ENCODE peak calls at places on chromosomes 3 and 15, in four cellular contexts. One of them, this sample, is unnamed.
A peak's percentile ranks its signal among the peaks of the same experiment; 100 is the strongest.

GRCh38 chr3:8560608-8561007 is 59.0 kb downstream of the LMCD1 start:
- DNase-seq in HCT116: no peak
- DNase-seq in uterus: no peak
- DNase-seq in body of pancreas: no peak
- DNase-seq in this sample: no peak

GRCh38 chr3:65597952-65598413 is 440.7 kb downstream of the MAGI1 start:
- DNase-seq in HCT116: no peak
- DNase-seq in uterus: no peak
- DNase-seq in body of pancreas: no peak
- DNase-seq in this sample: no peak

GRCh38 chr15:95669146-95669922 is 661.2 kb upstream of the NR2F2 start:
- DNase-seq in HCT116: no peak
- DNase-seq in uterus: peak; percentile 20
- DNase-seq in body of pancreas: no peak
- DNase-seq in this sample: no peak

GRCh38 chr3:119559441-119559963 is at the start of gene CD80:
- DNase-seq in HCT116: peak; percentile 65
- DNase-seq in uterus: no peak
- DNase-seq in body of pancreas: peak; percentile 68
- DNase-seq in this sample: no peak

GRCh38 chr3:40597441-40597840 is 72.7 kb downstream of the ZNF621 start:
- DNase-seq in HCT116: no peak
- DNase-seq in uterus: no peak
- DNase-seq in body of pancreas: no peak
- DNase-seq in this sample: no peak

GRCh38 chr3:195806211-195806915 is 5.4 kb downstream of the MUC4 start:
- DNase-seq in HCT116: no peak
- DNase-seq in uterus: no peak
- DNase-seq in body of pancreas: no peak
- DNase-seq in this sample: no peak

GRCh38 chr3:192408721-192409151 is 318.6 kb downstream of the FGF12 start:
- DNase-seq in HCT116: no peak
- DNase-seq in uterus: no peak
- DNase-seq in body of pancreas: no peak
- DNase-seq in this sample: no peak

GRCh38 chr3:117252208-117252607 is 542.6 kb downstream of the TUSC7 start:
- DNase-seq in HCT116: no peak
- DNase-seq in uterus: no peak
- DNase-seq in body of pancreas: no peak
- DNase-seq in this sample: no peak

GRCh38 chr3:112967828-112968227 is 7.1 kb downstream of the CD200R1 start:
- DNase-seq in HCT116: no peak
- DNase-seq in uterus: no peak
- DNase-seq in body of pancreas: no peak
- DNase-seq in this sample: no peak

GRCh38 chr3:196255776-196256175 is 31.8 kb downstream of the PCYT1A start:
- DNase-seq in HCT116: no peak
- DNase-seq in uterus: no peak
- DNase-seq in body of pancreas: no peak
- DNase-seq in this sample: no peak

GRCh38 chr15:87816811-87817210 is 439.7 kb downstream of the NTRK3 start:
- DNase-seq in HCT116: no peak
- DNase-seq in uterus: no peak
- DNase-seq in body of pancreas: no peak
- DNase-seq in this sample: no peak

GRCh38 chr3:128215800-128216495 is 62.7 kb downstream of the EEFSEC start:
- DNase-seq in HCT116: no peak
- DNase-seq in uterus: no peak
- DNase-seq in body of pancreas: no peak
- DNase-seq in this sample: no peak

GRCh38 chr15:45314960-45315359 is 62.9 kb downstream of the SLC28A2 start:
- DNase-seq in HCT116: no peak
- DNase-seq in uterus: no peak
- DNase-seq in body of pancreas: peak; percentile 72
- DNase-seq in this sample: no peak

GRCh38 chr3:79653242-79653830 is 114.5 kb downstream of the ROBO1 start:
- DNase-seq in HCT116: no peak
- DNase-seq in uterus: no peak
- DNase-seq in body of pancreas: no peak
- DNase-seq in this sample: no peak

GRCh38 chr15:82570721-82571519 is 30.7 kb upstream of the RPS17 start:
- DNase-seq in HCT116: no peak
- DNase-seq in uterus: peak; percentile 17
- DNase-seq in body of pancreas: no peak
- DNase-seq in this sample: no peak

GRCh38 chr15:72086920-72087648 is 30.9 kb downstream of the MYO9A start:
- DNase-seq in HCT116: no peak
- DNase-seq in uterus: no peak
- DNase-seq in body of pancreas: no peak
- DNase-seq in this sample: no peak

GRCh38 chr3:67901681-67902080 is 247.3 kb upstream of the SUCLG2 start:
- DNase-seq in HCT116: no peak
- DNase-seq in uterus: no peak
- DNase-seq in body of pancreas: no peak
- DNase-seq in this sample: no peak

GRCh38 chr15:87863152-87863551 is 393.4 kb downstream of the NTRK3 start:
- DNase-seq in HCT116: no peak
- DNase-seq in uterus: no peak
- DNase-seq in body of pancreas: no peak
- DNase-seq in this sample: no peak

GRCh38 chr3:33364531-33365128 is 75.6 kb downstream of the UBP1 start:
- DNase-seq in HCT116: no peak
- DNase-seq in uterus: no peak
- DNase-seq in body of pancreas: no peak
- DNase-seq in this sample: no peak

GRCh38 chr15:92879949-92880725 is 20.0 kb upstream of the CHD2 start:
- DNase-seq in HCT116: no peak
- DNase-seq in uterus: no peak
- DNase-seq in body of pancreas: no peak
- DNase-seq in this sample: no peak

GRCh38 chr3:59480486-59480995 is 430.7 kb upstream of the CFAP20DC start:
- DNase-seq in HCT116: no peak
- DNase-seq in uterus: no peak
- DNase-seq in body of pancreas: peak; percentile 16
- DNase-seq in this sample: no peak

GRCh38 chr3:45946875-45947274 is 3.6 kb downstream of the CXCR6 start:
- DNase-seq in HCT116: no peak
- DNase-seq in uterus: no peak
- DNase-seq in body of pancreas: no peak
- DNase-seq in this sample: no peak

GRCh38 chr3:182357928-182358327 is 435.4 kb upstream of the ATP11B start:
- DNase-seq in HCT116: no peak
- DNase-seq in uterus: no peak
- DNase-seq in body of pancreas: no peak
- DNase-seq in this sample: no peak

GRCh38 chr15:54605556-54605955 is 591.2 kb downstream of the RSL24D1 start:
- DNase-seq in HCT116: no peak
- DNase-seq in uterus: no peak
- DNase-seq in body of pancreas: no peak
- DNase-seq in this sample: no peak

GRCh38 chr15:63246691-63247464 is 30.5 kb upstream of the APH1B start:
- DNase-seq in HCT116: no peak
- DNase-seq in uterus: peak; percentile 46
- DNase-seq in body of pancreas: no peak
- DNase-seq in this sample: peak; percentile 5

GRCh38 chr15:45586990-45587860 is at the start of gene BLOC1S6:
- DNase-seq in HCT116: peak; percentile 86
- DNase-seq in uterus: peak; percentile 87
- DNase-seq in body of pancreas: peak; percentile 89
- DNase-seq in this sample: peak; percentile 81

GRCh38 chr3:38224357-38224756 is 41.3 kb upstream of the SLC22A13 start:
- DNase-seq in HCT116: no peak
- DNase-seq in uterus: no peak
- DNase-seq in body of pancreas: no peak
- DNase-seq in this sample: no peak

GRCh38 chr3:162770556-162770955 is 1273.9 kb downstream of the OTOL1 start:
- DNase-seq in HCT116: no peak
- DNase-seq in uterus: no peak
- DNase-seq in body of pancreas: no peak
- DNase-seq in this sample: no peak

GRCh38 chr3:162760789-162761188 is 1264.2 kb downstream of the OTOL1 start:
- DNase-seq in HCT116: no peak
- DNase-seq in uterus: no peak
- DNase-seq in body of pancreas: no peak
- DNase-seq in this sample: no peak

GRCh38 chr3:162769559-162769958 is 1273.0 kb downstream of the OTOL1 start:
- DNase-seq in HCT116: no peak
- DNase-seq in uterus: no peak
- DNase-seq in body of pancreas: no peak
- DNase-seq in this sample: no peak

GRCh38 chr3:162764672-162765071 is 1268.1 kb downstream of the OTOL1 start:
- DNase-seq in HCT116: no peak
- DNase-seq in uterus: no peak
- DNase-seq in body of pancreas: no peak
- DNase-seq in this sample: no peak

DNA sequence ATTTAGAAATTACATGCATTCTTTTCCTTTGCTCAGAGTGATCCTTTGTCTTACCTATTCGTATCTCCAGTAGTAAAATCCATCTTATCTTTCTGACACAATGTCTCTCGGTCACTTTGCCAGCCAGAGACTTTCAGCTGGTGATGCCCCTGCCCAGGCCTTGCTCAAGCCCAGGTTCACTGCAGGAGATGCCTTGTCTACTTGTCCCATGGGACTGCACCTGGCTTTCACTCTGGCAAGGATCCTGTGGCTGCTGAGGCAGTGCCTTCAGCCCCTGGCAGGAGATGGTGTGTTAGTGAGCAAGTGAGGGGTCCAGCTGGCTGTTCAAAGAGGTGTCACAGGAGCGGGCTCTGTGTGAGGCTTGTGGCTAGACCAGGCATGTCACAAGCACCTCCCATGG is 1268.9 kb downstream of the OTOL1 start:
- DNase-seq in HCT116: no peak
- DNase-seq in uterus: no peak
- DNase-seq in body of pancreas: no peak
- DNase-seq in this sample: no peak
- TF ChIP-seq POLR2A in HCT116: no peak
- TF ChIP-seq POLR2A in uterus: no peak
- TF ChIP-seq POLR2A in body of pancreas: no peak
- TF ChIP-seq POLR2A in this sample: no peak

DNA sequence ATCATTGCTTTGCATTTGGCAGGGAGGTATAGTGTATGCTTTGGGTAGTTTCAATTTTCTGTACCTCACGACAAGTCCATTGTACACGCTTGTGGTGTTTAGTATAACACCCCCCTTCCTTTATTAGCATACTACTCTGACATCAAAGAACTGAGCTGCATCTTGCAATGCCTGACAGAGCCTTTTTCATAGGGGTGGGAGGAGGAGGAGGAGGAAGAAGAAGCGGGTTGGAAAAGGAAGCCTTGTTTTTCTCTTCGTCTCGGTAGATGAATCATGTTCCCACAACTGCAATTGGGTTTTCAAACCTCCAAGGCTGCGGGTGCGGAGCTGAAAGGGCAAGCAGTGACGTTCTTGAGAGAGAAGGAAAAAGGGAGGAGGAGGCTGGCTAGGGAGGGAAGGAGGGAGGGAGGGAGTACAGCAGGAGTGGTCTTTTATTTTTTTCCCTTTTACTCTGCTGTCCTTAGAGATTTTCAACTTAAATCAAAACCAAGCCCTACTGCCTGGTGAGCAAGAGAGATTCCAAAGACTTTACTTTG is 175.7 kb downstream of the KLHL25 start:
- DNase-seq in HCT116: no peak
- DNase-seq in uterus: peak; percentile 92
- DNase-seq in body of pancreas: peak; percentile 44
- DNase-seq in this sample: peak; percentile 47
- TF ChIP-seq POLR2A in HCT116: no peak
- TF ChIP-seq POLR2A in uterus: peak; percentile 69
- TF ChIP-seq POLR2A in body of pancreas: peak; percentile 35
- TF ChIP-seq POLR2A in this sample: peak; percentile 7

GRCh38 chr3:16145176-16145575 is 29.3 kb upstream of the GALNT15 start:
- DNase-seq in HCT116: no peak
- DNase-seq in uterus: no peak
- DNase-seq in body of pancreas: no peak
- DNase-seq in this sample: no peak
- TF ChIP-seq POLR2A in HCT116: no peak
- TF ChIP-seq POLR2A in uterus: no peak
- TF ChIP-seq POLR2A in body of pancreas: no peak
- TF ChIP-seq POLR2A in this sample: no peak

DNA sequence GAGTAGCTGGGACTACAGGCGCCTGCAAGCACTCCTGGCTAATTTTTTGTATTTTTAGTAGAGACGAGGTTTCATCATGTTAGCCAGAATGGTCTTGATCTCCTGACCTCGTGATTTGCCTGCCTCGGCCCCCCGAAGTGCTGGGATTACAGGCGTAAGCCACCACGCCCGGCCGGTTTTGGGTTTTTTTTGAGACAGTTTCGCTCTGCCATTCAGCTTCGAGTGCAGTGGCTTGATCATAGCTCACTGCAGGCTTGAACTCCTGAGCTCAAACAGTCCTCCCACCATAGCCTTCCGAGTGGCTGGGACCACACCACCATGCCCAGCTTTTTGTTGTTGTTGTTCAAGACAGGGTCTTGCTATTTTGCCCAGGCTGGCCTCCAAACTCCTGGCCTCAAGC is 16.0 kb upstream of the SCAP start:
- DNase-seq in HCT116: no peak
- DNase-seq in uterus: no peak
- DNase-seq in body of pancreas: no peak
- DNase-seq in this sample: no peak
- TF ChIP-seq POLR2A in HCT116: no peak
- TF ChIP-seq POLR2A in uterus: no peak
- TF ChIP-seq POLR2A in body of pancreas: no peak
- TF ChIP-seq POLR2A in this sample: no peak

DNA sequence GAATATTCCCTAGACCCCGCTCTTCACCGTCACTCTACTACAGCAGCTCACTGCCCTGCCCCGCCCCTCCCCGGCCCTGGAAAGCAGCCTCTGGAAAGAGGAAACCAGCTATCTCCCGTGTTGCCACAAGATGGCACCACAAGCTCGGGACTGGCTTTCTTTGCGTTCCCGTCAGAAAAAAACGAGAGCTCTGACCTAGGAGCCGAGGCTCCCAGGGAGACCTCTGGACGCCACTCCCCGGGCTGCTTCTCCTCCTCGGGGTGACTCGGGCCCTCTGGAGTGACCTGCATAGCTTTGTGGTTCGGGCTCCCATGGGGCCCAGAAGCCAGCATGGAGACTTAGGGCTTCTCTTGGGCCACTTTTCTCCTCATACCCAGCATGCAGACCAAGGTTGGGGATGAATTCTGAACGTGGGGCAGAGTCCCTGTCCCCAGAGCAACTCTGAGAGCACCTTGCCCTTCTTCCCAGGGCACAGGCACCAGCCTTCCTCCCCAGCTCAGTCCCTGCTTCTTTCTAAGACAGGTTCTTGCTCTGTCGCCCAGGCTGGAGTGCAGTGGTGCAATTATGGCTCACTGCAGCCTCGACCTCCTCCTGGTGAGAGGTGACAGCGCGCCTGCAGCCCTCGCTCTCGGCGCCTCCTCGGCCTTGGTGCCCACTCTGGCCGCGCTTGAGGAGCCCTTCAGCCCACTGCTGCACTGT is 19.0 kb downstream of the STOML1 start:
- DNase-seq in HCT116: no peak
- DNase-seq in uterus: peak; percentile 86
- DNase-seq in body of pancreas: peak; percentile 87
- DNase-seq in this sample: peak; percentile 81
- TF ChIP-seq POLR2A in HCT116: no peak
- TF ChIP-seq POLR2A in uterus: no peak
- TF ChIP-seq POLR2A in body of pancreas: no peak
- TF ChIP-seq POLR2A in this sample: no peak

GRCh38 chr15:31365655-31366127 is 39.1 kb downstream of the KLF13 start:
- DNase-seq in HCT116: no peak
- DNase-seq in uterus: peak; percentile 96
- DNase-seq in body of pancreas: peak; percentile 98
- DNase-seq in this sample: peak; percentile 94
- TF ChIP-seq POLR2A in HCT116: no peak
- TF ChIP-seq POLR2A in uterus: peak; percentile 32
- TF ChIP-seq POLR2A in body of pancreas: peak; percentile 71
- TF ChIP-seq POLR2A in this sample: peak; percentile 13